ENCODE peak calls at places on chromosome 13, in ten cellular contexts. O is BJ, M is tibial artery, N is right atrium auricular region, V is AG09309, W is fibroblast of mammary gland, E is epithelial cell of esophagus, B is neural progenitor cell, H is left lung, D is ovary. L is an unnamed sample.
A peak's percentile ranks its signal among the peaks of the same experiment; 100 is the strongest.

GRCh38 chr13:92460479-92460878 is 766.1 kb upstream of the GPC6 start:
- DNase-seq in H (no peak), M (no peak), V (no peak), W (no peak), N (no peak), E (no peak), O (no peak), D (no peak), B (no peak), L (no peak)

GRCh38 chr13:85700909-85701308 is 98.3 kb downstream of the SLITRK6 start:
- DNase-seq in D (no peak), O (no peak), M (no peak), W (no peak), E (peak; percentile 45), V (no peak), B (no peak), N (no peak), H (no peak), L (no peak)

GRCh38 chr13:31946091-31946770 is 85.3 kb upstream of the FRY start:
- DNase-seq in H (no peak), D (no peak), E (no peak), V (peak; percentile 70), B (no peak), O (peak; percentile 67), M (no peak), N (no peak), W (no peak), L (no peak)

GRCh38 chr13:110685305-110685704 is 20.6 kb downstream of the CARS2 start:
- DNase-seq in M (peak; percentile 75), O (peak; percentile 23), E (no peak), W (peak; percentile 79), V (no peak), D (no peak), N (no peak), B (no peak), H (no peak), L (no peak)

GRCh38 chr13:34161829-34162544 is 344.0 kb downstream of the RFC3 start:
- DNase-seq in V (peak; percentile 86), B (peak; percentile 41), M (no peak), D (no peak), O (peak; percentile 82), E (peak; percentile 80), H (no peak), W (peak; percentile 88), N (no peak), L (peak; percentile 40)

GRCh38 chr13:109924376-109924775 is 138.0 kb upstream of the IRS2 start:
- DNase-seq in E (no peak), D (no peak), V (no peak), W (no peak), O (no peak), M (no peak), B (no peak), H (no peak), N (no peak), L (no peak)

GRCh38 chr13:99859178-99860177 is 112.1 kb downstream of the ZIC5 start:
- DNase-seq in M (no peak), D (no peak), N (no peak), B (peak; percentile 15), H (no peak), E (no peak), V (no peak), W (no peak), O (no peak), L (peak; percentile 2)

GRCh38 chr13:112445411-112446271 is 69.5 kb downstream of the SPACA7 start:
- DNase-seq in M (peak; percentile 24), H (no peak), N (peak; percentile 26), V (no peak), O (no peak), D (no peak), W (no peak), E (no peak), B (no peak), L (no peak)

GRCh38 chr13:43364210-43365041 is 341.0 kb downstream of the DNAJC15 start:
- DNase-seq in W (peak; percentile 62), M (no peak), D (no peak), N (no peak), H (no peak), V (peak; percentile 28), O (no peak), E (no peak), B (peak; percentile 28), L (no peak)

GRCh38 chr13:111394211-111394922 is 73.9 kb downstream of the TEX29 start:
- DNase-seq in M (peak; percentile 51), O (no peak), N (no peak), H (no peak), W (no peak), B (no peak), V (no peak), E (no peak), D (no peak), L (no peak)

GRCh38 chr13:33761744-33762143 is 56.2 kb upstream of the RFC3 start:
- DNase-seq in N (no peak), W (peak; percentile 11), B (peak; percentile 26), D (no peak), M (no peak), O (no peak), E (peak; percentile 8), V (no peak), H (no peak), L (no peak)

GRCh38 chr13:43664700-43665191 is 122.0 kb downstream of the ENOX1 start:
- DNase-seq in W (peak; percentile 75), N (no peak), E (peak; percentile 21), M (no peak), D (peak; percentile 41), B (peak; percentile 76), V (peak; percentile 39), H (no peak), O (peak; percentile 41), L (peak; percentile 12)

GRCh38 chr13:89733686-89734085 is 1613.8 kb upstream of the MIR17HG start:
- DNase-seq in W (no peak), E (no peak), B (no peak), M (no peak), V (no peak), D (no peak), H (no peak), N (no peak), O (no peak), L (no peak)

GRCh38 chr13:50386527-50387123 is 371.4 kb downstream of the KCNRG start:
- DNase-seq in V (peak; percentile 61), N (no peak), B (peak; percentile 56), W (peak; percentile 46), M (no peak), O (peak; percentile 52), H (no peak), D (no peak), E (no peak), L (no peak)

GRCh38 chr13:49976314-49977258 is 20.3 kb upstream of the TRIM13 start:
- DNase-seq in H (peak; percentile 55), W (peak; percentile 74), E (peak; percentile 82), O (no peak), D (peak; percentile 62), B (peak; percentile 88), M (peak; percentile 70), N (peak; percentile 65), V (no peak), L (peak; percentile 51)

DNA sequence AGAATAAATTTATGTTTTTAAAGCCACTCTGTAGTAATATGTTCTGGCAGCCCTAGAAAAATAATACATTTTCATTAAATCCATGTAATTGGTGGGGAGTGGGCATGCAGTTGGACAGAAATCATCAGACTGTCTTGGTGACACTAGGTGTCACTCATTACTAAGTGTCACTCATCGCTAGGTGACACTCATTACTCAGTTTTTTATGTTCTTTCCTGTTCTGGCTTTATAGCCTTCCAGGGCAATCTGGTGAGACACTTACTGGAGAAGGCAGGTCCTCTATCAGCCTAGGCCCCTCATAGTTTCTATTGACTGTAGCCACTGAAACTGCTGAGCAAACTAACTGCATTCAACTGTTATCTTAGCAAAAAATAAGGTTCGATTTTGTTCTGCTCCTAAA is 542.1 kb downstream of the SLITRK1 start:
- DNase-seq in N (no peak), V (no peak), H (no peak), D (no peak), M (no peak), W (no peak), E (no peak), O (no peak), B (no peak), L (no peak)
- TF ChIP-seq CTCF in N (no peak), V (no peak), H (no peak), D (no peak), M (no peak), W (no peak), E (no peak), O (no peak), B (peak; percentile 13), L (no peak)

GRCh38 chr13:30905932-30906383 is at the start of gene MEDAG:
- DNase-seq in D (peak; percentile 75), O (no peak), H (peak; percentile 47), V (no peak), B (no peak), N (peak; percentile 95), E (peak; percentile 38), W (peak; percentile 95), M (peak; percentile 95), L (no peak)
- H3K4me3 ChIP-seq in D (peak within 1 kb of the TSS; percentile 39), O (no peak within 1 kb of the TSS), H (peak within 1 kb of the TSS; percentile 23), V (no peak within 1 kb of the TSS), B (no peak within 1 kb of the TSS), N (peak within 1 kb of the TSS; percentile 45), E (no peak within 1 kb of the TSS), W (peak within 1 kb of the TSS; percentile 53), M (peak within 1 kb of the TSS; percentile 60), L (peak within 1 kb of the TSS; percentile 12)

GRCh38 chr13:27794921-27795717 is 2.8 kb downstream of the GSX1 start:
- DNase-seq in D (no peak), E (no peak), M (peak; percentile 33), H (no peak), O (no peak), N (no peak), W (no peak), B (peak; percentile 57), V (no peak), L (no peak)

GRCh38 chr13:27796544-27797227 is 4.4 kb downstream of the GSX1 start:
- DNase-seq in V (no peak), W (no peak), E (no peak), B (no peak), H (no peak), D (no peak), N (no peak), M (peak; percentile 33), O (no peak), L (no peak)

GRCh38 chr13:27795718-27796019 is 3.4 kb downstream of the GSX1 start:
- DNase-seq in D (no peak), E (no peak), O (no peak), M (peak; percentile 12), V (no peak), H (no peak), W (no peak), N (no peak), B (no peak), L (no peak)

GRCh38 chr13:27794075-27794691 is 1.9 kb downstream of the GSX1 start:
- DNase-seq in M (no peak), N (no peak), V (no peak), W (no peak), B (no peak), D (no peak), H (no peak), E (no peak), O (no peak), L (no peak)

GRCh38 chr13:27797228-27797624 is 4.9 kb downstream of the GSX1 start:
- DNase-seq in O (no peak), E (peak; percentile 49), W (peak; percentile 19), V (no peak), N (no peak), M (no peak), H (no peak), B (peak; percentile 90), D (no peak), L (no peak)
- TF ChIP-seq CTCF in O (peak; percentile 10), E (peak; percentile 14), W (peak; percentile 5), V (peak; percentile 22), N (no peak), M (no peak), H (no peak), B (peak; percentile 61), D (no peak), L (no peak)

GRCh38 chr13:41004875-41005693 is 14.0 kb downstream of the ELF1 start:
- DNase-seq in H (no peak), W (no peak), V (no peak), D (no peak), E (no peak), M (no peak), N (no peak), B (no peak), O (no peak), L (no peak)
- H3K4me3 ChIP-seq in H (no peak overlapping the region), W (no peak overlapping the region), V (no peak overlapping the region), D (no peak overlapping the region), E (no peak overlapping the region), M (no peak overlapping the region), N (no peak overlapping the region), B (no peak overlapping the region), O (no peak overlapping the region), L (no peak overlapping the region)

L was measured in HFF-Myc.